ENCODE peak calls at places on chromosomes 13 and 19, in six cellular contexts. V is heart left ventricle, C is C1 segment of cervical spinal cord, H is neural progenitor cell, Q is uterus, O is NCI-H1694. L is an unnamed sample.
A peak's percentile ranks its signal among the peaks of the same experiment; 100 is the strongest.

GRCh38 chr19:18292460-18292809 is 11.0 kb upstream of the JUND start:
- DNase-seq in Q (no peak), H (no peak), C (no peak), O (no peak), V (no peak), L (no peak)

GRCh38 chr13:34207334-34207733 is 389.4 kb downstream of the RFC3 start:
- DNase-seq in Q (no peak), H (no peak), V (peak; percentile 31), C (no peak), O (no peak), L (peak; percentile 10)

GRCh38 chr19:6042776-6043726 is 65.1 kb upstream of the RANBP3 start:
- DNase-seq in Q (no peak), H (no peak), V (no peak), O (no peak), C (no peak), L (peak; percentile 18)

GRCh38 chr19:17405250-17406038 is at the start of gene BST2:
- DNase-seq in V (peak; percentile 73), C (peak; percentile 43), H (peak; percentile 53), O (no peak), Q (peak; percentile 57), L (no peak)

GRCh38 chr13:33261426-33262068 is 24.0 kb downstream of the STARD13 start:
- DNase-seq in C (no peak), V (no peak), O (no peak), H (no peak), Q (peak; percentile 52), L (no peak)

GRCh38 chr19:45815501-45816216 is 551 bp upstream of the RSPH6A start:
- DNase-seq in C (no peak), H (peak; percentile 85), Q (no peak), O (no peak), V (peak; percentile 36), L (no peak)

GRCh38 chr19:16821081-16821480 is 8.1 kb upstream of the SIN3B start:
- DNase-seq in C (no peak), V (no peak), O (no peak), H (no peak), Q (no peak), L (no peak)

GRCh38 chr13:34695063-34695462 is 247.0 kb upstream of the NBEA start:
- DNase-seq in H (no peak), V (no peak), O (no peak), Q (no peak), C (no peak), L (no peak)

GRCh38 chr19:16225279-16226183 is 27.8 kb downstream of the AP1M1 start:
- DNase-seq in V (no peak), H (no peak), O (no peak), C (no peak), Q (no peak), L (no peak)

GRCh38 chr19:43664008-43664407 is 6.0 kb downstream of the PLAUR start:
- DNase-seq in H (no peak), O (no peak), C (peak; percentile 6), Q (no peak), V (peak; percentile 18), L (no peak)

GRCh38 chr19:10018219-10018618 is 4.9 kb downstream of the RDH8 start:
- DNase-seq in H (no peak), C (no peak), O (no peak), Q (no peak), V (no peak), L (no peak)

L was measured in NCI-H446.